ENCODE peak calls at places on chromosomes 11 and 22, in five cellular contexts. K is ovary, X is DND-41, A is GM12865, Q is fibroblast of mammary gland. B is an unnamed sample.

GRCh38 chr11:1162153-1162497 is 4.4 kb downstream of the MUC5AC start:
- DNase-seq in K (peak; percentile 1), X (no peak), A (no peak), Q (no peak), B (no peak)

GRCh38 chr11:36953986-36954385 is 355.9 kb upstream of the RAG2 start:
- DNase-seq in K (no peak), X (no peak), A (no peak), Q (no peak), B (peak; percentile 4)

GRCh38 chr22:36026741-36027140 is 1.9 kb downstream of the RBFOX2 start:
- DNase-seq in K (no peak), X (no peak), A (no peak), Q (peak; percentile 59), B (peak; percentile 25)

GRCh38 chr11:85682330-85683305 is 3.4 kb downstream of the CCDC89 start:
- DNase-seq in K (peak; percentile 83), X (no peak), A (peak; percentile 60), Q (peak; percentile 52), B (no peak)

GRCh38 chr11:567036-567628 is 6.4 kb downstream of the RASSF7 start:
- DNase-seq in K (peak; percentile 49), X (no peak), A (no peak), Q (no peak), B (no peak)

GRCh38 chr11:47391711-47392432 is 13.5 kb upstream of the SPI1 start:
- DNase-seq in K (no peak), X (no peak), A (no peak), Q (no peak), B (no peak)

GRCh38 chr11:72119188-72119587 is 6.7 kb upstream of the ANAPC15 start:
- DNase-seq in K (no peak), X (no peak), A (no peak), Q (no peak), B (no peak)

GRCh38 chr11:115759622-115760527 is 255.7 kb upstream of the CADM1 start:
- DNase-seq in K (peak; percentile 51), X (no peak), A (no peak), Q (no peak), B (no peak)

GRCh38 chr11:60301178-60301577 is 20.7 kb downstream of the MS4A4A start:
- DNase-seq in K (no peak), X (no peak), A (no peak), Q (no peak), B (no peak)

GRCh38 chr11:970319-970871 is 44.7 kb downstream of the AP2A2 start:
- DNase-seq in K (no peak), X (no peak), A (no peak), Q (no peak), B (no peak)

GRCh38 chr11:67282155-67282875 is 6.8 kb upstream of the ANKRD13D start:
- DNase-seq in K (no peak), X (no peak), A (no peak), Q (no peak), B (no peak)

GRCh38 chr22:49735411-49736311 is 92.0 kb downstream of the BRD1 start:
- DNase-seq in K (no peak), X (peak; percentile 54), A (no peak), Q (no peak), B (no peak)

GRCh38 chr11:133896642-133897330 is 51.5 kb upstream of the SPATA19 start:
- DNase-seq in K (no peak), X (no peak), A (no peak), Q (no peak), B (no peak)

GRCh38 chr11:75627879-75628668 is 40.8 kb downstream of the MAP6 start:
- DNase-seq in K (peak; percentile 63), X (no peak), A (no peak), Q (peak; percentile 35), B (no peak)

GRCh38 chr22:39559456-39560105 is 11.0 kb upstream of the CACNA1I start:
- DNase-seq in K (no peak), X (no peak), A (peak; percentile 32), Q (no peak), B (peak; percentile 27)
- TF ChIP-seq CTCF in K (no peak), X (peak; percentile 53), A (peak; percentile 63), Q (peak; percentile 41), B (peak; percentile 72)

GRCh38 chr11:106152824-106153223 is 75.4 kb downstream of the AASDHPPT start:
- DNase-seq in K (no peak), X (no peak), A (no peak), Q (peak; percentile 8), B (peak; percentile 28)

GRCh38 chr11:106156290-106156937 is 79.0 kb downstream of the AASDHPPT start:
- DNase-seq in K (peak; percentile 20), X (peak; percentile 45), A (peak; percentile 38), Q (peak; percentile 79), B (peak; percentile 48)

GRCh38 chr11:106152013-106152412 is 74.6 kb downstream of the AASDHPPT start:
- DNase-seq in K (no peak), X (no peak), A (no peak), Q (peak; percentile 34), B (no peak)
- TF ChIP-seq CTCF in K (no peak), X (peak; percentile 2), A (no peak), Q (peak; percentile 4), B (peak; percentile 55)

DNA sequence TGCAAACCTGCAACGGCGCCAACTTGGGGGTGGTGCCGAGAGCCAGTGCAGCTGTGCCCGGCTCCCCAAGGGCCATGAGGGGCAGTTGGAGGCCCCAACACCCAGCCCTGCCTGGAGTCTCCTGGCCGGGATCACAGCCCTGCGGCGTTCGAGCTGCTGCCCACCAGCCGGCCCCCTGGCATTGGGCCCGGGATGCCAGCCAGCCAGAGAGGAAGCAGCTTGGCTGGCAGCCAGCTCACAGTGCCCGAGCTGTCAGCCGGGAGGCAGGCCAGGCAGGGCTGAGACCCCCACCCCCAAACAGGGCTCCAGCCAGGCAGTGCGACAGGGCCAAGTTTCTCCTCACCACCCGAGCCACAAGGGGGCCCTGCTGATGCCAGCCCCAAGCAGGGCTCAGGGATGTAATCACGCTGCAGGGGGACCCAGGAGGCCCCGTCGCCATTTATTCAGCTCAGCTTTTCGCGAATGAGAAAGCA is 26.0 kb upstream of the TCF20 start:
- DNase-seq in K (peak; percentile 36), X (no peak), A (no peak), Q (no peak), B (no peak)
- TF ChIP-seq CTCF in K (no peak), X (peak; percentile 32), A (peak; percentile 7), Q (no peak), B (peak; percentile 24)

DNA sequence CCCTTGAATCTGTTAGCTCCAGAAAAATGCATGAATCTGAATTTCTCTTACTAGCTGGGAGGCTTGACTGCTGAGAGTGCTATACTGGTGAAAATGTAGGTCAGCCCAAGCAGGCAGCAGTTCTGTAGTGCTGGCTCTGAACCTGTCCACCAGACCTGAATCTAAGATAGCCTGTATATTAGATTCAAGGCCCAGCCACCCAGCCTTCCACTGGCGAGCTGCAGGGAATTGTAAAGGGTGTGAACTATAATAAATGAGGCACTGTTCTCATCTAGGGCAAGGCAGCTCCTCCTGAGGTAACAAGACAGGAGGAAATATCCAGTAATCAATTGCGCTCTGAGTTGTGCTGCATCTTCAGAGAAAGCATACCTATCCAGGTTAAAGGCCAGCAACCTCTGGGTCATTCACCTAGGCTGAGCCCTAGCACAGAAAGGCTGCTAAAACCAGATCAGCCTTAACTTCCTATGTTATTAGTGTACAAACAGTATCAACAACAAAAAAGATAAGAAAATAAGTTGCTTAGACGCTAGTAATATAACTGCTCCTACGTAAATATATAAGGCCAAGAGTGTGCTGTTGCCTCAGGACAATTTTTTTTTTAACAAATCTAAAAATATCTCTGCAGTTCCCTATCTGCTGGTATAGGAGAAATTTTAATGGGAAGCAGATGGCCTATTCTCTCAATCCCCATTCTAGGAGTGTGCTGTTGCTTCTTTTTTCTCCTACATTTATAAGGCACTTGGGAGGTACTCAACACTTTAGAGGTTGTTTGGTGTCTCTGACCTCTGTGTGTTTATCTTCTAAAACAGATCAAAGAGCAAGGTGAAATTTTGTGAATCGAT is 63.0 kb downstream of the RELT start:
- DNase-seq in K (no peak), X (no peak), A (no peak), Q (no peak), B (peak; percentile 4)
- TF ChIP-seq CTCF in K (no peak), X (no peak), A (no peak), Q (no peak), B (no peak)

GRCh38 chr11:8757047-8757446 is 74.5 kb downstream of the RPL27A start:
- DNase-seq in K (no peak), X (no peak), A (no peak), Q (no peak), B (peak; percentile 39)

GRCh38 chr11:8756201-8756600 is 73.6 kb downstream of the RPL27A start:
- DNase-seq in K (no peak), X (no peak), A (no peak), Q (peak; percentile 42), B (peak; percentile 39)

GRCh38 chr11:8758619-8759169 is 76.1 kb downstream of the RPL27A start:
- DNase-seq in K (no peak), X (no peak), A (no peak), Q (no peak), B (no peak)

GRCh38 chr11:8757533-8757932 is 74.9 kb downstream of the RPL27A start:
- DNase-seq in K (no peak), X (no peak), A (no peak), Q (no peak), B (no peak)

GRCh38 chr11:8754241-8754640 is 71.6 kb downstream of the RPL27A start:
- DNase-seq in K (no peak), X (no peak), A (no peak), Q (peak; percentile 75), B (no peak)
- TF ChIP-seq CTCF in K (no peak), X (no peak), A (no peak), Q (peak; percentile 53), B (peak; percentile 67)

GRCh38 chr22:37674951-37675929 is at the start of gene LGALS1:
- DNase-seq in K (peak; percentile 99), X (peak; percentile 28), A (peak; percentile 93), Q (peak; percentile 97), B (peak; percentile 98)
- TF ChIP-seq CTCF in K (no peak), X (no peak), A (no peak), Q (peak; percentile 5), B (no peak)

GRCh38 chr11:7448126-7448525 is 37.2 kb upstream of the OLFML1 start:
- DNase-seq in K (no peak), X (no peak), A (no peak), Q (no peak), B (no peak)
- TF ChIP-seq CTCF in K (no peak), X (no peak), A (no peak), Q (no peak), B (peak; percentile 13)

DNA sequence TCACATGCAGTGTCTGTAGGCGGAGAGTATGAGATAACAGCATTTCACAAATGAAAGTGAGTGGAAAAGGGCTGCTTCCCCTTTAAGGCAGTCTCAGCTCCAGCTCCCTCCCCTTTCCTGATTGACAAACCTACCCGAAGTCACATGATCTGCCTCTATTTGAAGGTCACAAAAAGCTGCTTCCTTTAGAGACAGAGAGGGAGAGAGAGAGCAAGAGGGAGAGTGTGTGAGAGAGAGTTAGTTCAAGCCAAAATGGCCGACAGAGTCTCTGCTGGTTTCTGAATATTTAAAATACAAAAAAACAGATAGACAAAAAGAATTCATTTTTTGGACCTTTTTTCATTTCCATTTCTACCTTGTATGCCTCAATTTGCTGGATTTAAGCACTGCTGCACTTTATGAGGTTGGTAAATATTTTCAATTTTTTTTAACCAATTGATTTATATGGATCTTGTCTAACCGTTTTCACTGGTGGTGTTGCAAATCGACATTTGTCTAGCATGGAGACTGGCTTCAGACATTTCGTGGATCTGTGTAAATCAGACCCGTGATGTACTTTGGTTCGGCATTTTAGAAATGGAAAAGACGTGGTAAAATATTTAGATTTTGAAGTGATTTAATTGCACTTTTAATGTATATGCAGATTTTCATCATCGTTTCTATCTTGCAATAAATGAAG is at the start of gene TNRC6B:
- DNase-seq in K (peak; percentile 63), X (peak; percentile 88), A (peak; percentile 97), Q (peak; percentile 98), B (peak; percentile 97)
- TF ChIP-seq CTCF in K (no peak), X (no peak), A (no peak), Q (no peak), B (no peak)